ENCODE peak calls at places on chromosome 18, in seven cellular contexts. R is small intestine; Y is CD8-positive, alpha-beta T cell; N is breast epithelium; H is effector memory CD4-positive, alpha-beta T cell; V is neuronal stem cell; W is SJSA1. K is an unnamed sample.

GRCh38 chr18:53752968-53753367 is 471.5 kb downstream of the MBD2 start:
- DNase-seq in W (no peak), N (no peak), V (no peak), H (no peak), Y (no peak), R (no peak), K (no peak)

GRCh38 chr18:5173646-5174045 is 23.4 kb downstream of the AKAIN1 start:
- DNase-seq in R (no peak), W (no peak), H (no peak), Y (no peak), N (no peak), V (no peak), K (no peak)

GRCh38 chr18:79788096-79789085 is 9.3 kb upstream of the KCNG2 start:
- DNase-seq in H (no peak), N (no peak), V (no peak), R (no peak), W (no peak), Y (no peak), K (no peak)

GRCh38 chr18:62987035-62987830 is 271.9 kb downstream of the PHLPP1 start:
- DNase-seq in Y (no peak), V (no peak), W (no peak), N (no peak), R (no peak), H (no peak), K (no peak)

GRCh38 chr18:73407506-73407905 is 539.7 kb upstream of the NETO1 start:
- DNase-seq in H (no peak), Y (no peak), R (no peak), V (no peak), N (no peak), W (no peak), K (no peak)

GRCh38 chr18:75244336-75244735 is 33.7 kb downstream of the TSHZ1 start:
- DNase-seq in R (peak; percentile 42), Y (no peak), V (no peak), H (no peak), N (no peak), W (no peak), K (no peak)

GRCh38 chr18:10274327-10274726 is 180.1 kb upstream of the APCDD1 start:
- DNase-seq in N (no peak), H (no peak), W (no peak), R (no peak), V (no peak), Y (no peak), K (no peak)

GRCh38 chr18:2627821-2628276 is 27.7 kb upstream of the SMCHD1 start:
- DNase-seq in N (no peak), H (no peak), V (no peak), W (no peak), R (peak; percentile 57), Y (no peak), K (no peak)

GRCh38 chr18:77705301-77705700 is 455.7 kb downstream of the GALR1 start:
- DNase-seq in R (no peak), N (no peak), W (no peak), Y (no peak), H (no peak), V (no peak), K (no peak)

GRCh38 chr18:7116832-7117389 is 686 bp downstream of the LAMA1 start:
- DNase-seq in W (no peak), V (peak; percentile 56), N (no peak), Y (no peak), R (no peak), H (no peak), K (peak; percentile 50)

GRCh38 chr18:8217041-8217564 is 392.1 kb upstream of the RAB12 start:
- DNase-seq in N (no peak), H (no peak), W (no peak), V (no peak), R (no peak), Y (no peak), K (no peak)

GRCh38 chr18:37578886-37579513 is 13.4 kb upstream of the CELF4 start:
- DNase-seq in Y (no peak), N (no peak), V (no peak), H (no peak), W (no peak), R (peak; percentile 1), K (no peak)

GRCh38 chr18:76493213-76494107 is 1.6 kb downstream of the ZNF516 start:
- DNase-seq in H (no peak), Y (no peak), V (peak; percentile 43), N (no peak), R (peak; percentile 82), W (no peak), K (no peak)

GRCh38 chr18:32548688-32549087 is 78.0 kb upstream of the GAREM1 start:
- DNase-seq in Y (no peak), W (no peak), N (no peak), R (peak; percentile 78), H (no peak), V (peak; percentile 86), K (no peak)

GRCh38 chr18:44047585-44047984 is 633.1 kb upstream of the SETBP1 start:
- DNase-seq in N (no peak), R (no peak), V (no peak), H (no peak), W (no peak), Y (no peak), K (no peak)

GRCh38 chr18:48708807-48709206 is 170.0 kb downstream of the CTIF start:
- DNase-seq in Y (no peak), V (no peak), H (no peak), W (no peak), N (no peak), R (no peak), K (no peak)
- H3K27ac ChIP-seq in Y (no peak overlapping the region), V (no peak overlapping the region), H (no peak overlapping the region), W (peak overlapping the region; percentile 7), N (no peak overlapping the region), R (no peak overlapping the region), K (no peak overlapping the region)

GRCh38 chr18:11849279-11849678 is 1.9 kb upstream of the CHMP1B start:
- DNase-seq in W (no peak), R (no peak), V (no peak), Y (no peak), H (no peak), N (no peak), K (no peak)
- H3K27ac ChIP-seq in W (peak overlapping the region; percentile 91), R (peak overlapping the region; percentile 98), V (no peak overlapping the region), Y (no peak overlapping the region), H (peak overlapping the region; percentile 95), N (peak overlapping the region; percentile 94), K (no peak overlapping the region)

GRCh38 chr18:49071365-49071764 is 120.6 kb upstream of the SMAD7 start:
- DNase-seq in V (no peak), R (no peak), Y (no peak), W (no peak), H (no peak), N (no peak), K (no peak)
- H3K27ac ChIP-seq in V (no peak overlapping the region), R (no peak overlapping the region), Y (no peak overlapping the region), W (no peak overlapping the region), H (no peak overlapping the region), N (peak overlapping the region; percentile 28), K (no peak overlapping the region)

DNA sequence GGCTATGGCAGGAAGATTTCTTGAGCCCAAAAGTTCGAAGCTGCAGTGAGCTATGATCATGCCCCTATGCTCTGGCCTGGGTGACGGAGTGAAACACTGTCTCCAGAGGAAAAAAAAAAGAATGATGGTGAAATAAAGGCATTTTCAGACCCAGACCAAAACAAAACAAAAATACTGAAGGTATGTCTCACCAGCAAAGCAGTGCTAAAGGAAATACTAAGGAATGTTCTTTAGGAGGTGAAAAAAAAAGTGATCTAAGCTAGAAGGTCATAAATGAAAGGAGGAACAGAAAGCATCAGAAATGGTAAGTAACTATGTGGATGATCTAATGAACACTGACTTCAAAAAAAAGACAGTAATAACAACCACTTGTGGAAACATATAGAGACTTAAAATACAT is 18.7 kb downstream of the SS18 start:
- DNase-seq in N (no peak), Y (no peak), V (no peak), W (no peak), H (no peak), R (no peak), K (no peak)
- H3K27ac ChIP-seq in N (no peak overlapping the region), Y (no peak overlapping the region), V (no peak overlapping the region), W (no peak overlapping the region), H (no peak overlapping the region), R (no peak overlapping the region), K (no peak overlapping the region)